ENCODE peak calls at places on chromosomes 2 and 18, in four cellular contexts. P is AG04450, K is pancreas, A is right cardiac atrium. N is an unnamed sample.

GRCh38 chr2:127052771-127053691 is 53.9 kb downstream of the BIN1 start:
- DNase-seq in P (no peak), K (peak), A (peak), N (no peak)

GRCh38 chr2:8526403-8526696 is 155.5 kb upstream of the ID2 start:
- DNase-seq in P (no peak), K (no peak), A (no peak), N (no peak)

GRCh38 chr18:25921677-25922421 is 168.6 kb downstream of the SS18 start:
- DNase-seq in P (no peak), K (no peak), A (no peak), N (peak)

GRCh38 chr18:12621737-12622306 is 36.1 kb downstream of the SPIRE1 start:
- DNase-seq in P (peak), K (no peak), A (no peak), N (peak)

GRCh38 chr2:118310016-118310877 is 222.0 kb downstream of the INSIG2 start:
- DNase-seq in P (no peak), K (no peak), A (peak), N (peak)

GRCh38 chr18:22223263-22223960 is 54.0 kb downstream of the GATA6 start:
- DNase-seq in P (peak), K (peak), A (peak), N (peak)

GRCh38 chr2:6772366-6772710 is 93.4 kb downstream of the CMPK2 start:
- DNase-seq in P (no peak), K (no peak), A (peak), N (peak)

GRCh38 chr2:19868705-19869550 is 32.9 kb downstream of the TTC32 start:
- DNase-seq in P (no peak), K (peak), A (peak), N (no peak)

DNA sequence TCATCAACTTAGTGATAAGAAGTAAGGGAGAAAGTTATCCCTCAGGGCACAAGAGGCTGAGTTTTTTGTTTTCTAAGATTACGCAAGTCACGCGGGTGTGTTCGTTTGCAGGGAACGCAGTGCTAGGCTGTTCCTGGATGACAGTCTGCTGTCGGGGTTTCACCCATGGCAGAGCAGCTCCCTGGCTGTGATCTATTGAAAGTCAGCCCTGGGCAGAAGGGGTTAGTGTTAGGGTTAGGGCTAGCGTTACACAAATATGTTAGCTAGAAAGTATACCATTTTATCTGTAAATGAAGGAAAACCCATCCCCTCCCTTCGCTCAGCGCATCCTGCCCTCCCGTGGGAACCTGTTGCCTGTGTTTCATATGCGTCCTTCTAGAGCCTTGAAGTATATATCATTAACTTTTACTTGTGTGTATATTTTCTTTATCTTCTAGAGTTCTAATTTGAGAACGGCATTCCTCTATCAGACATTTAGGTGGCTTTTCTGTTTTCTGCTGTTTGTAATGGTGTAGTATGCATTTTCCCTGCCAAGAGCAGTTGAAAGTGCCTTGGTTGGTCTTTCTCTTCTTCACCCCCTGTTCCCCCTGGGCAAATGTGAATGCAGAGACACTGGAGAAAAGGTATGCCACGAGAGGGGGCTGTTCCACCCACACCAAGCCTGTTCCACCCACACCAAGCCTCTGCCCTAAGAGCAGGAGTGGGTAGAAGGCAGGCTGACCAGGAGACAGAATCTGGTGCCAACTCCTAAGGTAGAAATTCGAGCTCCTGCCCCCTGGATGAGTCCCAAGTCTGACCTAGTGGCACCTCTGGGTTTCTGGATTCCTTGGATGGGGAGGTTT is 47.0 kb downstream of the ARMC9 start:
- DNase-seq in P (no peak), K (no peak), A (no peak), N (no peak)
- H3K4me3 ChIP-seq in P (no peak), K (no peak), A (no peak), N (no peak)

GRCh38 chr18:10138719-10139118 is 224.9 kb downstream of the VAPA start:
- DNase-seq in P (peak), K (no peak), A (no peak), N (peak)

GRCh38 chr18:10140461-10140911 is 226.7 kb downstream of the VAPA start:
- DNase-seq in P (no peak), K (no peak), A (no peak), N (peak)

GRCh38 chr18:10141559-10141958 is 227.7 kb downstream of the VAPA start:
- DNase-seq in P (no peak), K (no peak), A (peak), N (no peak)

GRCh38 chr18:10140928-10141327 is 227.1 kb downstream of the VAPA start:
- DNase-seq in P (no peak), K (peak), A (no peak), N (peak)

GRCh38 chr18:10139783-10140410 is 226.1 kb downstream of the VAPA start:
- DNase-seq in P (no peak), K (no peak), A (no peak), N (peak)
- H3K4me3 ChIP-seq in P (no peak), K (no peak), A (no peak), N (no peak)

DNA sequence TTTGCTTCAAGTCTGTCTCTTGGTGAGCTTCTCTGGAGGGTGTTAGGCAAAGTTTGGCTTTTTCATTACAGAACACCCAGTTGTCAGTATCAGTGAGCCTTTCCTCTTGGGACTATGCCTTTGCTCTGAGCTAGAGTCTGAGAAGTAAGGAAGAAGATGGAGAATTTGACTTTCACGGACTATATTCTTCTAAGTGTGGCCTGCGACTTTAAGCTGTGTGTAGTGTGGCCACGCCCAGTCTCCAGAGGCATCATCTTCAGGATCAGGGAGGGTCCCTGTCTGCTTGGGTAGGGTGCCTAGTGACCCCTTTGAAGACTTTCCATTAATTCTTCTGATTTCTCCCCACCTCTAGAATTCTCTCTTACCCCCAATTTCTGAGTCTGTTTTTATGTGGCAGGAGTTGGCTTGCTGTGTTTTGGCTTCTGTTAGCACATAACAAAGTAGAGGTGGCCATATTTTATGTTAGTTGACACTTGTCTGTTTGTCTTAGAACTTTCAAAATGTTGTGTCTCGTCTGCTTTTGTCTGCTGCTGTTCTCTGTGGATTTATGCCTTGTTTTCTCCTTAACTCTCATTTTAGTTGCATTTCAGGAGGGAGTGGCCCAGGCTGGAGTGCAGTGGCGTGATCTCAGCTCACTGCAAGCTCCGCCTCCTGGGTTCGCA is 8.6 kb downstream of the PLEKHB2 start:
- DNase-seq in P (no peak), K (no peak), A (no peak), N (no peak)
- H3K4me3 ChIP-seq in P (no peak), K (no peak), A (no peak), N (no peak)

GRCh38 chr2:77054938-77055337 is 467.2 kb downstream of the LRRTM4 start:
- DNase-seq in P (no peak), K (no peak), A (no peak), N (no peak)
- H3K4me3 ChIP-seq in P (no peak), K (no peak), A (no peak), N (no peak)

GRCh38 chr2:106685180-106685897 is 198.2 kb downstream of the CD8B2 start:
- DNase-seq in P (no peak), K (no peak), A (no peak), N (no peak)
- H3K4me3 ChIP-seq in P (no peak), K (no peak), A (no peak), N (no peak)

GRCh38 chr2:47003641-47004427 is 88.2 kb upstream of the MCFD2 start:
- DNase-seq in P (no peak), K (no peak), A (no peak), N (no peak)

GRCh38 chr2:47000679-47001075 is 85.1 kb upstream of the MCFD2 start:
- DNase-seq in P (no peak), K (no peak), A (no peak), N (no peak)

GRCh38 chr2:46999857-47000678 is 84.5 kb upstream of the MCFD2 start:
- DNase-seq in P (no peak), K (no peak), A (no peak), N (no peak)

GRCh38 chr2:47002480-47003381 is 87.1 kb upstream of the MCFD2 start:
- DNase-seq in P (no peak), K (no peak), A (peak), N (no peak)

DNA sequence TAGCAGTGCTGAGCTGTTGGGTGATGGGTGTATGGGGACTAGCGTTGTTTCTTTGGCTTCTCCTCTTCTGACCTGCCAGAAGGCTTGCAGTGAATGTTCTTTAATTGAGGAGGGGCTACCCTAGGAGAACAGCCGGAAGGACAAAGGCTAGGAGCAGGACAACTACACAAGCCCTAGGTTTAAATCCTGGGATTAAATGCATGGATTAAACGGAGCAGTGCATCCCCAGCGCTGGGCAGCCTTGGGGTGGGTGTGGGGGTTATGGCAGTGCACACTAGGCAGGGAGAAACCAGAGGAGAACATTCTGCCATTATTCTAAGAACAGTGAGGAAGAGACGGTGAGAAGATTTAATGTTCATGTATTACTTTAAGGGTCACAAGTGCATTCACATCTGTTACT is 86.4 kb upstream of the MCFD2 start:
- DNase-seq in P (no peak), K (no peak), A (no peak), N (no peak)
- H3K4me3 ChIP-seq in P (no peak), K (no peak), A (no peak), N (no peak)

GRCh38 chr2:160630801-160631590 is 137.4 kb upstream of the RBMS1 start:
- DNase-seq in P (no peak), K (no peak), A (peak), N (peak)
- H3K4me3 ChIP-seq in P (no peak), K (no peak), A (no peak), N (no peak)

DNA sequence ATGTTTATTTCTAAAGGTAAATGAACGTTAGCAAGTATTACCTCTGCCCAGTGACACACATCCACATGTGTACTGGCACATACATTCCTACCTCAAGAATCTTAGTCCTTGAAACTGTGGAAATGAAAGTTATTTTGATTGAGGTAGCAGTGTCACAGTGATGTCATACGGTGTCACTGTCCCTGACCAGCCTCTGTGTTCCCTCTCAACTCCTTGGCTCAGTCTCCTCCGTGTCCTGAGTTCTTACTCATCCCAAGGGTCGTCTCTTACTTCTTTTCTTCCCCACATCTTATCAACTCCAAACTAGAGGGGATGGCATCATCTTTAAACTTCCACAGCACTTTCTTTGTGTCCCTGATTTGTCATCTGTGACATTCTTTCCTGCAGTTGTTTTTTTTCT is 3.3 kb downstream of the NCK2 start:
- DNase-seq in P (no peak), K (no peak), A (no peak), N (peak)
- H3K4me3 ChIP-seq in P (no peak), K (no peak), A (no peak), N (no peak)

GRCh38 chr2:100731535-100731981 is 88.4 kb upstream of the NPAS2 start:
- DNase-seq in P (no peak), K (no peak), A (no peak), N (peak)

GRCh38 chr2:100726866-100727265 is 93.1 kb upstream of the NPAS2 start:
- DNase-seq in P (no peak), K (no peak), A (no peak), N (no peak)

GRCh38 chr2:100733344-100734187 is 86.4 kb upstream of the NPAS2 start:
- DNase-seq in P (peak), K (no peak), A (peak), N (peak)

GRCh38 chr2:100736121-100736915 is 83.6 kb upstream of the NPAS2 start:
- DNase-seq in P (no peak), K (no peak), A (no peak), N (no peak)

GRCh38 chr2:100730290-100730868 is 89.6 kb upstream of the NPAS2 start:
- DNase-seq in P (peak), K (peak), A (peak), N (peak)
- H3K4me3 ChIP-seq in P (no peak), K (no peak), A (no peak), N (no peak)